ENCODE peak calls at places on chromosomes 5 and 9, in four cellular contexts. O is endodermal cell, M is fibroblast of the conjunctiva, G is HuH-7. Z is an unnamed sample.

GRCh38 chr9:131426545-131426944 is 32.7 kb downstream of the PRRC2B start:
- DNase-seq in O (no peak), M (no peak), G (no peak), Z (no peak)

GRCh38 chr5:140602165-140602564 is 30.8 kb downstream of the CD14 start:
- DNase-seq in O (no peak), M (no peak), G (no peak), Z (no peak)

GRCh38 chr9:12723409-12724028 is 30.3 kb downstream of the TYRP1 start:
- DNase-seq in O (no peak), M (peak), G (no peak), Z (peak)

GRCh38 chr5:103425686-103426454 is 136.7 kb downstream of the NUDT12 start:
- DNase-seq in O (no peak), M (no peak), G (no peak), Z (peak)

GRCh38 chr9:135184158-135184557 is 96.7 kb downstream of the OLFM1 start:
- DNase-seq in O (no peak), M (no peak), G (no peak), Z (no peak)

GRCh38 chr5:35038891-35039290 is 8.9 kb downstream of the AGXT2 start:
- DNase-seq in O (no peak), M (no peak), G (no peak), Z (no peak)

GRCh38 chr5:59840200-59840601 is 53.3 kb downstream of the PDE4D start:
- DNase-seq in O (no peak), M (peak), G (no peak), Z (peak)

GRCh38 chr5:59525957-59526356 is 367.6 kb downstream of the PDE4D start:
- DNase-seq in O (no peak), M (no peak), G (peak), Z (peak)

GRCh38 chr5:146042628-146043279 is 62.6 kb downstream of the PLAC8L1 start:
- DNase-seq in O (no peak), M (no peak), G (no peak), Z (peak)

GRCh38 chr5:5683174-5683573 is 260.7 kb downstream of the ICE1 start:
- DNase-seq in O (peak), M (no peak), G (no peak), Z (no peak)

GRCh38 chr5:142472306-142472951 is 147.6 kb upstream of the SPRY4 start:
- DNase-seq in O (peak), M (peak), G (no peak), Z (peak)

GRCh38 chr5:96294887-96295209 is 138.2 kb downstream of the PCSK1 start:
- DNase-seq in O (no peak), M (no peak), G (no peak), Z (no peak)

GRCh38 chr5:36374275-36374862 is 72.7 kb upstream of the RANBP3L start:
- DNase-seq in O (no peak), M (no peak), G (no peak), Z (peak)

GRCh38 chr5:124728331-124729307 is 17.8 kb downstream of the ZNF608 start:
- DNase-seq in O (peak), M (no peak), G (no peak), Z (no peak)

GRCh38 chr9:135887585-135888050 is 19.7 kb downstream of the CAMSAP1 start:
- DNase-seq in O (peak), M (no peak), G (no peak), Z (no peak)

GRCh38 chr5:107428303-107428761 is 242.4 kb downstream of the EFNA5 start:
- DNase-seq in O (no peak), M (no peak), G (no peak), Z (peak)

GRCh38 chr9:131289301-131290038 is at the start of gene PLPP7:
- DNase-seq in O (peak), M (peak), G (peak), Z (peak)

GRCh38 chr5:111779260-111780254 is 22.6 kb upstream of the NREP start:
- DNase-seq in O (no peak), M (no peak), G (no peak), Z (peak)

GRCh38 chr5:75002271-75002670 is 50.1 kb downstream of the GCNT4 start:
- DNase-seq in O (no peak), M (no peak), G (no peak), Z (no peak)

GRCh38 chr9:125183054-125183453 is 6.5 kb downstream of the PPP6C start:
- DNase-seq in O (no peak), M (no peak), G (no peak), Z (peak)

GRCh38 chr5:150000990-150001659 is 586 bp downstream of the HMGXB3 start:
- DNase-seq in O (peak), M (no peak), G (no peak), Z (no peak)

GRCh38 chr5:79236970-79237734 is 1.2 kb downstream of the JMY start:
- DNase-seq in O (peak), M (no peak), G (peak), Z (peak)

GRCh38 chr5:54589786-54590185 is 72.2 kb downstream of the SNX18 start:
- DNase-seq in O (peak), M (no peak), G (no peak), Z (no peak)

GRCh38 chr9:134436926-134437325 is 110.7 kb downstream of the RXRA start:
- DNase-seq in O (no peak), M (no peak), G (no peak), Z (no peak)

GRCh38 chr9:72691671-72692070 is 170.3 kb downstream of the TMC1 start:
- DNase-seq in O (no peak), M (no peak), G (no peak), Z (no peak)

GRCh38 chr9:32584784-32585183 is 11.8 kb upstream of the NDUFB6 start:
- DNase-seq in O (no peak), M (no peak), G (no peak), Z (no peak)